ENCODE peak calls at places on chromosomes 16 and 17, in seven cellular contexts. E is anterior cingulate cortex; U is AG08395; R is ELR; F is activated naive CD8-positive, alpha-beta T cell treated with anti-CD3 and anti-CD28 coated beads for 36 hours; N is D341Med; O is brain microvascular endothelial cell. I is an unnamed sample.
A peak's percentile ranks its signal among the peaks of the same experiment; 100 is the strongest.

GRCh38 chr17:72574675-72575510 is 454.1 kb downstream of the SOX9 start:
- DNase-seq in E (no peak), U (no peak), R (no peak), F (no peak), N (no peak), O (no peak), I (no peak)

GRCh38 chr16:15897834-15898254 is 9.4 kb upstream of the CEP20 start:
- DNase-seq in E (no peak), U (peak; percentile 47), R (peak; percentile 60), F (peak; percentile 32), N (no peak), O (peak; percentile 23), I (no peak)

GRCh38 chr17:29686998-29687397 is 64.3 kb upstream of the CORO6 start:
- DNase-seq in E (no peak), U (no peak), R (no peak), F (no peak), N (no peak), O (no peak), I (no peak)

GRCh38 chr17:72591500-72592241 is 470.9 kb downstream of the SOX9 start:
- DNase-seq in E (no peak), U (peak; percentile 15), R (peak; percentile 57), F (peak; percentile 20), N (peak; percentile 70), O (no peak), I (peak; percentile 38)

GRCh38 chr17:46763416-46763815 is 55.1 kb downstream of the WNT3 start:
- DNase-seq in E (no peak), U (no peak), R (peak; percentile 40), F (no peak), N (no peak), O (no peak), I (no peak)

GRCh38 chr17:74516561-74516960 is 14.7 kb downstream of the CD300LB start:
- DNase-seq in E (no peak), U (no peak), R (no peak), F (no peak), N (no peak), O (no peak), I (no peak)

GRCh38 chr17:38885728-38886642 is 16.1 kb downstream of the LASP1 start:
- DNase-seq in E (peak; percentile 50), U (no peak), R (no peak), F (no peak), N (peak; percentile 92), O (peak; percentile 45), I (peak; percentile 90)

GRCh38 chr17:82438401-82439193 is 12.0 kb downstream of the CYBC1 start:
- DNase-seq in E (no peak), U (no peak), R (no peak), F (no peak), N (peak; percentile 41), O (no peak), I (peak; percentile 18)

GRCh38 chr17:55410722-55411462 is 10.7 kb downstream of the MMD start:
- DNase-seq in E (no peak), U (no peak), R (no peak), F (no peak), N (no peak), O (no peak), I (no peak)

GRCh38 chr16:50630394-50631020 is 50.6 kb downstream of the SNX20 start:
- DNase-seq in E (no peak), U (no peak), R (no peak), F (no peak), N (no peak), O (no peak), I (no peak)

GRCh38 chr16:870856-871561 is 70.5 kb upstream of the GNG13 start:
- DNase-seq in E (no peak), U (no peak), R (no peak), F (no peak), N (no peak), O (no peak), I (no peak)

GRCh38 chr17:69357701-69358100 is 30.8 kb upstream of the ABCA5 start:
- DNase-seq in E (no peak), U (no peak), R (peak; percentile 8), F (no peak), N (no peak), O (no peak), I (peak; percentile 18)

GRCh38 chr17:8855477-8856204 is 11.8 kb downstream of the PIK3R6 start:
- DNase-seq in E (no peak), U (no peak), R (no peak), F (no peak), N (no peak), O (no peak), I (no peak)

GRCh38 chr17:9771465-9771864 is 19.9 kb downstream of the DHRS7C start:
- DNase-seq in E (no peak), U (no peak), R (no peak), F (no peak), N (no peak), O (no peak), I (no peak)

GRCh38 chr16:89425523-89425922 is 64.8 kb downstream of the ANKRD11 start:
- DNase-seq in E (no peak), U (no peak), R (no peak), F (no peak), N (no peak), O (no peak), I (no peak)

GRCh38 chr16:2019500-2019899 is at the start of gene NPW:
- DNase-seq in E (no peak), U (no peak), R (no peak), F (peak; percentile 63), N (peak; percentile 60), O (no peak), I (no peak)

GRCh38 chr16:69114976-69115355 is 9.5 kb downstream of the HAS3 start:
- DNase-seq in E (no peak), U (no peak), R (no peak), F (no peak), N (no peak), O (no peak), I (no peak)

GRCh38 chr17:4417129-4417667 is 16.5 kb upstream of the SPNS3 start:
- DNase-seq in E (no peak), U (no peak), R (no peak), F (no peak), N (no peak), O (no peak), I (no peak)

GRCh38 chr17:19928299-19928698 is 49.3 kb downstream of the AKAP10 start:
- DNase-seq in E (no peak), U (no peak), R (no peak), F (no peak), N (no peak), O (no peak), I (no peak)

GRCh38 chr16:19114359-19115147 is 789 bp downstream of the ITPRIPL2 start:
- DNase-seq in E (no peak), U (no peak), R (peak; percentile 78), F (no peak), N (peak; percentile 30), O (no peak), I (no peak)

GRCh38 chr17:65698381-65699061 is 137.1 kb upstream of the AXIN2 start:
- DNase-seq in E (no peak), U (peak; percentile 35), R (peak; percentile 57), F (no peak), N (no peak), O (peak; percentile 82), I (no peak)

GRCh38 chr17:17613708-17614114 is 22.2 kb upstream of the PEMT start:
- DNase-seq in E (no peak), U (peak; percentile 81), R (peak; percentile 77), F (peak; percentile 52), N (peak; percentile 63), O (peak; percentile 82), I (peak; percentile 88)

GRCh38 chr16:1093284-1094123 is 2.5 kb downstream of the C1QTNF8 start:
- DNase-seq in E (no peak), U (no peak), R (no peak), F (peak; percentile 54), N (peak; percentile 77), O (no peak), I (no peak)

GRCh38 chr17:5759501-5759925 is 175.2 kb upstream of the NLRP1 start:
- DNase-seq in E (no peak), U (no peak), R (no peak), F (no peak), N (no peak), O (no peak), I (no peak)

GRCh38 chr16:75116081-75116910 is at the start of gene LDHD:
- DNase-seq in E (peak; percentile 55), U (peak; percentile 93), R (peak; percentile 71), F (no peak), N (peak; percentile 53), O (peak; percentile 41), I (no peak)

GRCh38 chr17:43418441-43419374 is 19.9 kb downstream of the ARL4D start:
- DNase-seq in E (peak; percentile 40), U (peak; percentile 94), R (peak; percentile 96), F (no peak), N (peak; percentile 76), O (peak; percentile 93), I (peak; percentile 97)

GRCh38 chr16:30381351-30382041 is 865 bp downstream of the SEPTIN1 start:
- DNase-seq in E (no peak), U (no peak), R (no peak), F (peak; percentile 39), N (no peak), O (no peak), I (no peak)

GRCh38 chr17:39145143-39145542 is 6.3 kb downstream of the PLXDC1 start:
- DNase-seq in E (no peak), U (no peak), R (no peak), F (no peak), N (no peak), O (no peak), I (no peak)

GRCh38 chr17:32673964-32674363 is 187.2 kb downstream of the CDK5R1 start:
- DNase-seq in E (no peak), U (no peak), R (peak; percentile 4), F (no peak), N (no peak), O (peak; percentile 62), I (no peak)

GRCh38 chr16:81711609-81712329 is 67.3 kb upstream of the PLCG2 start:
- DNase-seq in E (no peak), U (peak; percentile 92), R (peak; percentile 95), F (no peak), N (no peak), O (peak; percentile 93), I (no peak)

I was measured in WERI-Rb-1.